ENCODE peak calls at places on chromosomes 7 and 10, in four cellular contexts. A, B, U and J are unnamed samples.

GRCh38 chr10:86899670-86900276 is 57.6 kb downstream of the MMRN2 start:
- DNase-seq in U (no peak), B (no peak), A (peak), J (peak)

GRCh38 chr10:90912854-90913479 is 7.9 kb downstream of the ANKRD1 start:
- DNase-seq in A (no peak), U (no peak), B (no peak), J (no peak)

GRCh38 chr10:101293007-101293723 is 60.8 kb upstream of the BTRC start:
- DNase-seq in A (peak), U (no peak), B (no peak), J (no peak)

GRCh38 chr10:100996678-100997363 is 2.8 kb upstream of the LZTS2 start:
- DNase-seq in B (no peak), A (peak), U (peak), J (no peak)

GRCh38 chr10:28838908-28839307 is 161.6 kb downstream of the BAMBI start:
- DNase-seq in B (no peak), U (no peak), A (no peak), J (no peak)

GRCh38 chr7:112533591-112533990 is 52.8 kb downstream of the LSMEM1 start:
- DNase-seq in U (no peak), A (no peak), B (no peak), J (no peak)

GRCh38 chr10:11715815-11716494 is 26.2 kb upstream of the ECHDC3 start:
- DNase-seq in B (no peak), U (no peak), A (no peak), J (no peak)

GRCh38 chr10:68628576-68629127 is 68.5 kb downstream of the TET1 start:
- DNase-seq in U (no peak), B (no peak), A (no peak), J (no peak)

GRCh38 chr7:68943786-68944185 is 654.5 kb upstream of the AUTS2 start:
- DNase-seq in U (no peak), A (no peak), B (no peak), J (no peak)

GRCh38 chr7:103989200-103989784 is at the start of gene RELN:
- DNase-seq in U (no peak), A (peak), B (no peak), J (no peak)

GRCh38 chr10:64515975-64516699 is 994.9 kb downstream of the REEP3 start:
- DNase-seq in U (no peak), B (no peak), A (no peak), J (no peak)

GRCh38 chr7:13751771-13752170 is 237.7 kb downstream of the ETV1 start:
- DNase-seq in U (no peak), B (no peak), A (no peak), J (no peak)